ENCODE peak calls at places on chromosomes 11 and 22, in nine cellular contexts. U, I, N, H, Z, P, V, C and O are unnamed samples.

GRCh38 chr11:116736763-116737162 is 36.0 kb downstream of the BUD13 start:
- DNase-seq in C (no peak), I (no peak), U (peak; percentile 47), V (no peak), P (no peak), N (no peak), H (no peak), Z (no peak), O (no peak)

GRCh38 chr11:25566298-25567200 is 765.4 kb upstream of the ANO3 start:
- DNase-seq in P (peak; percentile 23), N (no peak), U (no peak), H (no peak), V (no peak), Z (peak; percentile 74), C (no peak), I (no peak), O (peak; percentile 32)

GRCh38 chr11:14542384-14542783 is 22.2 kb upstream of the PSMA1 start:
- DNase-seq in C (no peak), N (no peak), V (no peak), I (no peak), P (no peak), Z (no peak), H (no peak), U (no peak), O (no peak)

GRCh38 chr11:117842131-117842941 is 17.8 kb upstream of the FXYD2 start:
- DNase-seq in I (peak; percentile 29), N (no peak), Z (peak; percentile 71), U (no peak), C (no peak), V (no peak), P (no peak), H (no peak), O (no peak)

GRCh38 chr11:69487391-69487790 is 5.9 kb downstream of the LINC01488 start:
- DNase-seq in I (no peak), V (no peak), Z (no peak), P (peak; percentile 12), U (no peak), C (no peak), H (no peak), N (no peak), O (no peak)

GRCh38 chr11:113519989-113520613 is 44.9 kb upstream of the DRD2 start:
- DNase-seq in H (no peak), V (no peak), C (no peak), P (no peak), I (no peak), N (no peak), U (peak; percentile 82), Z (no peak), O (no peak)

GRCh38 chr22:50446708-50447575 is 27.9 kb downstream of the SBF1 start:
- DNase-seq in U (no peak), I (no peak), V (no peak), C (no peak), N (no peak), H (no peak), P (no peak), Z (no peak), O (no peak)

GRCh38 chr11:8031248-8032115 is 44.3 kb downstream of the EIF3F start:
- DNase-seq in U (no peak), H (no peak), V (no peak), C (no peak), N (no peak), I (no peak), P (no peak), Z (no peak), O (no peak)

GRCh38 chr11:103897156-103897555 is 139.3 kb upstream of the DDI1 start:
- DNase-seq in P (no peak), N (no peak), Z (no peak), U (peak; percentile 25), V (no peak), H (no peak), I (no peak), C (no peak), O (no peak)

GRCh38 chr22:44697423-44698179 is 4.4 kb upstream of the PRR5 start:
- DNase-seq in C (no peak), V (peak; percentile 66), I (peak; percentile 87), H (peak; percentile 80), N (peak; percentile 87), U (peak; percentile 72), Z (peak; percentile 74), P (peak; percentile 77), O (peak; percentile 88)

GRCh38 chr11:30016588-30017363 is at the start of gene KCNA4:
- DNase-seq in I (peak; percentile 66), C (no peak), N (no peak), P (peak; percentile 34), H (no peak), U (peak; percentile 68), Z (no peak), V (no peak), O (no peak)

GRCh38 chr22:48901324-48901723 is 926.3 kb downstream of the BRD1 start:
- DNase-seq in U (no peak), C (no peak), N (no peak), Z (peak; percentile 23), I (peak; percentile 18), H (no peak), V (peak; percentile 2), P (no peak), O (no peak)

GRCh38 chr22:39309364-39309861 is 10.0 kb downstream of the RPL3 start:
- DNase-seq in I (peak; percentile 77), P (no peak), Z (no peak), H (no peak), N (no peak), C (no peak), V (no peak), U (peak; percentile 85), O (no peak)

GRCh38 chr11:71502871-71503435 is 24.1 kb upstream of the KRTAP5-7 start:
- DNase-seq in N (no peak), H (no peak), U (no peak), V (no peak), C (no peak), I (no peak), Z (no peak), P (no peak), O (no peak)

GRCh38 chr11:27040302-27041115 is at the start of gene BBOX1:
- DNase-seq in I (no peak), C (no peak), H (no peak), U (no peak), N (no peak), V (no peak), Z (peak; percentile 67), P (no peak), O (no peak)

GRCh38 chr11:76049506-76049905 is 156.8 kb downstream of the WNT11 start:
- DNase-seq in I (no peak), P (no peak), C (no peak), U (no peak), V (no peak), H (no peak), Z (no peak), N (no peak), O (no peak)

GRCh38 chr22:30606455-30607299 is at the start of gene TCN2:
- DNase-seq in I (peak; percentile 97), V (peak; percentile 63), N (peak; percentile 89), Z (peak; percentile 83), H (peak; percentile 17), P (peak; percentile 70), U (peak; percentile 67), C (peak; percentile 30), O (peak; percentile 74)

GRCh38 chr11:117828641-117829368 is 4.3 kb upstream of the FXYD2 start:
- DNase-seq in P (peak; percentile 62), H (peak; percentile 85), I (peak; percentile 25), Z (peak; percentile 64), V (no peak), N (peak; percentile 57), U (peak; percentile 35), C (peak; percentile 1), O (peak; percentile 69)

DNA sequence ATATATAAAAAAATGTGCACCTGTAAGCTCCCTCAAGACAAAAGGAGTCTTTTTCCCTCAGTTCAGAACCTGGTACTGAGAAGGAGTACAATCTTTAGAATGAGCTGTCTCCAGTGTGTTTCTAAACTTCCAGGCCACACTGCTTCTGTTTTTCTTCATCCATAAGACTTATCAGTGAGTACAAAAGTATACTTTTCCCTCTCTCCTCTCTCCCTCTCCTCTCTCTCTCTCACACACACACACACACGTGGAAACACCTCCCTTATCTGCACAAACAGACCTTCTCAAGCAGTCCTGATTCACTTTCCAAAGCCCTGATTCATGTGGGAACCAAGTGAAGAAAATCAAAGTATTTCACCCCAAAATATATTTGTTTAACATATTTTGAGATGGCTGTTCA is 220.7 kb upstream of the UBASH3B start:
- DNase-seq in U (no peak), P (no peak), Z (no peak), N (no peak), C (no peak), V (no peak), I (no peak), H (no peak), O (no peak)
- TF ChIP-seq CTCF in U (no peak), P (no peak), Z (no peak), N (no peak), C (no peak), V (no peak), I (no peak), H (no peak), O (no peak)

GRCh38 chr22:46038174-46038487 is 61.2 kb upstream of the WNT7B start:
- DNase-seq in U (no peak), V (no peak), N (no peak), Z (no peak), C (no peak), P (no peak), I (no peak), H (no peak), O (no peak)
- H3K27ac ChIP-seq in U (no peak overlapping the region), V (peak overlapping the region; percentile 73), N (no peak overlapping the region), Z (no peak overlapping the region), C (no peak overlapping the region), P (no peak overlapping the region), I (no peak overlapping the region), H (no peak overlapping the region), O (no peak overlapping the region)

DNA sequence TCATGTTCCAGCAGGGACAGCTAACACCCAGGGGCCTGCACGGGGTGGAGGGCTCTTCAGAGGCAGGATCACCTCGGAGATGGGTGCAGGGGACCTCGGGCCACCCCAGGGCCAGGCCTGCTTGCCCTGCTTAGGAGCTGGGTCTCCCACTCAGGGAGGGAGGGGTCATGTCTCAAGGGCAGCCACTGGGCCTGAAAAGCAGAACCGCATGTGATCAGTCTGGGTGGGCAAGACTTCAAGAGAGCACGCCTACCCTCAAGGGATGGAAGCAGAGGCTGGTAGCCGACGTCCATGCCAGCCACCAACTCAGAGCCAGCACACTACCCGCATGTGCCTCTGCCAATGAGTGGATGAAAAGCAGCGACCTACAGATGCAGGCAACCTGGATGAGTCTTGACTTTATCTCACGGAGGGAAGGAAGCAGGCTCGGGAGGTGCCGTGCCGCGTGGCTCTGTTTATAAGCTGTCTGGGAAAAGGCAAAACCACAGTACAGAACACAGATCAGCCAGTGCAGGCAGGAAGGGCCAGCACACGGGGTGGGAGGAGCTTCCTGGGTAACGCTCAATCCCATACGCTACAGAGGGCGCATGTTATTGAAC is 16.0 kb downstream of the TBX1 start:
- DNase-seq in Z (no peak), U (no peak), P (peak; percentile 10), N (no peak), H (no peak), I (no peak), C (no peak), V (no peak), O (peak; percentile 10)
- TF ChIP-seq CTCF in Z (no peak), U (no peak), P (no peak), N (no peak), H (no peak), I (no peak), C (no peak), V (no peak), O (no peak)

DNA sequence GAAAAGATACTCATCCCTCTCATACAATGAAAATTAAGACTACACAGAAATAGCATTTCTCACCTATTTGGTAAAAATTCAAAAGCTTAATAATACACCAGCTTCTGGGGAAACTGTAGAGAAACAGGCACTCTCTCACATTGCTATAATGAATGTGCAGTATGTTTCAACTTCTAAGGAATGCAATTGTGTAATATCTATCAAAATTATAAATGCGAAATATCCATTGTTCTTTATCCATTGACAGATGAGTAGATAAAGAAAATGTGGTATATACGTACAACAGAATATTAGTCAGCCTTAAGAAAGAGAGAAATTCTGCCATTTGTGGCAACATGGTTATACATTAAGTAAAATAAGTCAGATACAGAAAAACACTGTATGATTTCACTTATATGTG is 101.4 kb upstream of the OR9G4 start:
- DNase-seq in I (no peak), P (no peak), C (no peak), H (no peak), N (no peak), V (no peak), U (no peak), Z (no peak), O (no peak)
- H3K27ac ChIP-seq in I (no peak overlapping the region), P (no peak overlapping the region), C (no peak overlapping the region), H (no peak overlapping the region), N (no peak overlapping the region), V (no peak overlapping the region), U (no peak overlapping the region), Z (no peak overlapping the region), O (no peak overlapping the region)